ENCODE peak calls at places on chromosomes 13 and 19, in four cellular contexts. One of them, this sample, is unnamed.

GRCh38 chr13:85825454-85825853 is 26.2 kb upstream of the SLITRK6 start:
- DNase-seq in IMR-90: peak
- DNase-seq in H1: no peak
- DNase-seq in mesendoderm: no peak
- DNase-seq in this sample: no peak

GRCh38 chr19:44613295-44614168 is at the start of gene IGSF23:
- DNase-seq in IMR-90: no peak
- DNase-seq in H1: no peak
- DNase-seq in mesendoderm: no peak
- DNase-seq in this sample: no peak

GRCh38 chr19:56111601-56112312 is 9.3 kb downstream of the ZNF787 start:
- DNase-seq in IMR-90: no peak
- DNase-seq in H1: no peak
- DNase-seq in mesendoderm: no peak
- DNase-seq in this sample: no peak

GRCh38 chr13:24138911-24139310 is 21.6 kb upstream of the SPATA13 start:
- DNase-seq in IMR-90: no peak
- DNase-seq in H1: no peak
- DNase-seq in mesendoderm: no peak
- DNase-seq in this sample: no peak

GRCh38 chr13:37966266-37966665 is 96.7 kb upstream of the TRPC4 start:
- DNase-seq in IMR-90: no peak
- DNase-seq in H1: no peak
- DNase-seq in mesendoderm: no peak
- DNase-seq in this sample: no peak

GRCh38 chr13:80716610-80717081 is 375.7 kb upstream of the SPRY2 start:
- DNase-seq in IMR-90: no peak
- DNase-seq in H1: no peak
- DNase-seq in mesendoderm: no peak
- DNase-seq in this sample: no peak

GRCh38 chr19:45340232-45340898 is at the start of gene KLC3:
- DNase-seq in IMR-90: no peak
- DNase-seq in H1: no peak
- DNase-seq in mesendoderm: peak
- DNase-seq in this sample: peak

GRCh38 chr19:44746946-44747738 is 1.4 kb upstream of the BCL3 start:
- DNase-seq in IMR-90: peak
- DNase-seq in H1: no peak
- DNase-seq in mesendoderm: peak
- DNase-seq in this sample: peak

DNA sequence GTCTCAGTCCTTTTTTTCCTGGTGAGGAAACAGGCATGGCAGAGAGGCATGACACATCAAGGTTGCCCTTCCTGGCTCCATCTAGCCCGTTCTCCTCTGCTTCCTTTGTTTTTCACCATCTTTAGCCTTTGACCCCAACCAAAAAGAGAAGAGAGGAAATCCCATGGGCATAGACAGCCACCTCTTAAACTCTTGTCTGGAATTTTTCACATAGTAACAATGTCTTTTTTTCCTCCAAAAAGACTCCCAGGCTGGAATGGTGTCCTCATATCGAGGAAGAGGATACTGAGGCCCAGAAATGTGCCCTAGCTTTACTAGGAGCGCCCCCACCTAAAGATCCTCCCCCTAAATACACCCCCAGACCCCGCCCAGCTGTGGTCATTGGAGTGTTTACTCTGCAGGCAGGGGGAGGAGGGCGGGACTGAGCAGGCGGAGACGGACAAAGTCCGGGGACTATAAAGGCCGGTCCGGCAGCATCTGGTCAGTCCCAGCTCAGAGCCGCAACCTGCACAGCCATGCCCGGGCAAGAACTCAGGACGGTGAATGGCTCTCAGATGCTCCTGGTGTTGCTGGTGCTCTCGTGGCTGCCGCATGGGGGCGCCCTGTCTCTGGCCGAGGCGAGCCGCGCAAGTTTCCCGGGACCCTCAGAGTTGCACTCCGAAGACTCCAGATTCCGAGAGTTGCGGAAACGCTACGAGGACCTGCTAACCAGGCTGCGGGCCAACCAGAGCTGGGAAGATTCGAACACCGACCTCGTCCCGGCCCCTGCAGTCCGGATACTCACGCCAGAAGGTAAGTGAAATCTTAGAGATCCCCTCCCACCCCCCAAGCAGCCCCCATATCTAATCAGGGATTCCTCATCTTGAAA is at the start of gene GDF15:
- DNase-seq in IMR-90: peak
- DNase-seq in H1: no peak
- DNase-seq in mesendoderm: peak
- DNase-seq in this sample: peak
- H4K5ac ChIP-seq in IMR-90: peak
- H4K5ac ChIP-seq in H1: no peak
- H4K5ac ChIP-seq in mesendoderm: no peak
- H4K5ac ChIP-seq in this sample: no peak

GRCh38 chr13:99087954-99088491 is 110.2 kb upstream of the DOCK9 start:
- DNase-seq in IMR-90: no peak
- DNase-seq in H1: no peak
- DNase-seq in mesendoderm: no peak
- DNase-seq in this sample: peak
- H4K5ac ChIP-seq in IMR-90: no peak
- H4K5ac ChIP-seq in H1: peak
- H4K5ac ChIP-seq in mesendoderm: no peak
- H4K5ac ChIP-seq in this sample: no peak

DNA sequence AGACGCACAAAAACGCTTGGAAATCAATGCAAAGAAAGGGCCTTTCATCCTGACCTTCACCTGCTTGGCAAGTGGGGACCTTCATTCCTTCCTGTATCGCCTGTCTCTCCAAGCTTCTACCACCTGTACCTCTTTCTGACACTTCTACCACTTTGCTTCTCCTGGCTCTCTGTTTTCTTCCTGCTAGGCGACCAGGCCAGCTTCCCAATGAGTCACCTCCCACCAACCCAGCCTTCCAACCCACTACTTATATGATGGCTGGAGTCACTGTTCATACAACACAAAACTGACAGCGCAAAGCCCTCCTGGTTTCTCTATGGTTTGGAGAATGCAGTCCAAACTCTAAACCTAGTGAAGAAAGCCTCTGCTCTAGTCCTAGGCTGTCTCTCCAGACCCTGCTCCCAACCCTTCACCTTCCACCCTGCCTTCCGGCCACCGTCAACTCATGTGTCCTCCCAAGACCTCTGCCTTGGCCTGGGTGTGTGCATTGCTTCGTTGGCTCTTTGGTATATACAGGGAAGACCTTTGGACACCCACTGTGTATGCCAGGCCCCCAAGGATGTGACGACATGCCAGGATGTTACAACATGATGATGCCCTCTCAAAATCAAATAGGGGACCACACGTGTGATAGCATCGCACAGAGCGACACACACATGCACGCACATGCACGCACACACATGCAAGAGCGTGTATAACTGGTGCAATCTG is 148.5 kb downstream of the STK24 start:
- DNase-seq in IMR-90: peak
- DNase-seq in H1: no peak
- DNase-seq in mesendoderm: no peak
- DNase-seq in this sample: no peak
- H4K5ac ChIP-seq in IMR-90: no peak
- H4K5ac ChIP-seq in H1: no peak
- H4K5ac ChIP-seq in mesendoderm: no peak
- H4K5ac ChIP-seq in this sample: no peak

DNA sequence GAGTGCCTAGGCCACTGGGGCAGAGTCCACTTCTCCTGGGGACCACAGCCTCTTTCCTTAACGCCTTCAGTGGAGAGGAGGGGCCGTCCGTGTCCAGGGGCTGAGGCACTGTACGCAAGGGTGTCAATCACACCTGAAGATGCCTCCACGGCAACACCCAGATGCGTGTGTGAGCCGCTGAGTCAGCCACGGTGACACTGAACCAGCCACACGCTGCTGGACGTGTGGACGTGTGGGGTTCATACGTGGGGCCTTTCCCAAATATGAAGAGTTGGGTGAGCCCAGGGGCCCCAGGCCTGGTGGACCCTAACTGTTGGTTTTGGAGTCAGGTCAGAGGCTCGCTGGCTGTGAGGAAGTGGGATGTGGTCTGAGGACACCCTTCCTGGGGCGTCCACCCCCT is 51.6 kb downstream of the TMEM255B start:
- DNase-seq in IMR-90: no peak
- DNase-seq in H1: no peak
- DNase-seq in mesendoderm: no peak
- DNase-seq in this sample: no peak
- H4K5ac ChIP-seq in IMR-90: no peak
- H4K5ac ChIP-seq in H1: no peak
- H4K5ac ChIP-seq in mesendoderm: no peak
- H4K5ac ChIP-seq in this sample: no peak

DNA sequence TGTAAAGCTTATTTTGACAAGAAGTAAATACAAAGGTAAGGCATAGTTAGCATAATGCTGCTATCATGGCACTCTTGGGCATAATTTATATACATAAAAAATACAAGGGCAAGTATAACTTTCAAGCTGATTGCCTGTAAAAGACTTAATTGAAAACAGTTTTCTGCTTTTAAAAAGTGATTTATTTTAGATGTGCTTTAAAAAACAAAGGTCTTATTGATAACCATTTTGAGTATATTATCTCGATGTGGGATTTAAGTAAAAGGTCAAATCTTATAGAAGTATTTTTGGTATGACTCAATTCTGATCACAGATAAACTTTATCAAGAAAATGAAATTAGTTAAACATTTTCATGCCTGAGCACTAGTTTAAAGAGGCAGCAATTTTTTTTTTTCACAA is 175.8 kb downstream of the KCNRG start:
- DNase-seq in IMR-90: no peak
- DNase-seq in H1: no peak
- DNase-seq in mesendoderm: no peak
- DNase-seq in this sample: no peak
- H4K5ac ChIP-seq in IMR-90: no peak
- H4K5ac ChIP-seq in H1: no peak
- H4K5ac ChIP-seq in mesendoderm: no peak
- H4K5ac ChIP-seq in this sample: no peak

GRCh38 chr19:10895920-10896319 is 24.6 kb downstream of the CARM1 start:
- DNase-seq in IMR-90: no peak
- DNase-seq in H1: no peak
- DNase-seq in mesendoderm: peak
- DNase-seq in this sample: peak

GRCh38 chr19:10894911-10895213 is 23.5 kb downstream of the CARM1 start:
- DNase-seq in IMR-90: no peak
- DNase-seq in H1: no peak
- DNase-seq in mesendoderm: no peak
- DNase-seq in this sample: no peak

GRCh38 chr19:10896851-10897526 is 25.6 kb downstream of the CARM1 start:
- DNase-seq in IMR-90: peak
- DNase-seq in H1: no peak
- DNase-seq in mesendoderm: no peak
- DNase-seq in this sample: no peak

GRCh38 chr19:10892256-10892655 is 20.9 kb downstream of the CARM1 start:
- DNase-seq in IMR-90: no peak
- DNase-seq in H1: no peak
- DNase-seq in mesendoderm: no peak
- DNase-seq in this sample: peak

GRCh38 chr19:10895363-10895762 is 24.0 kb downstream of the CARM1 start:
- DNase-seq in IMR-90: no peak
- DNase-seq in H1: no peak
- DNase-seq in mesendoderm: no peak
- DNase-seq in this sample: no peak
- H4K5ac ChIP-seq in IMR-90: no peak
- H4K5ac ChIP-seq in H1: no peak
- H4K5ac ChIP-seq in mesendoderm: no peak
- H4K5ac ChIP-seq in this sample: no peak

GRCh38 chr19:7722231-7722651 is 9.7 kb downstream of the CLEC4G start:
- DNase-seq in IMR-90: no peak
- DNase-seq in H1: no peak
- DNase-seq in mesendoderm: no peak
- DNase-seq in this sample: no peak
- H4K5ac ChIP-seq in IMR-90: no peak
- H4K5ac ChIP-seq in H1: no peak
- H4K5ac ChIP-seq in mesendoderm: no peak
- H4K5ac ChIP-seq in this sample: no peak

GRCh38 chr19:48837081-48837524 is 812 bp upstream of the HSD17B14 start:
- DNase-seq in IMR-90: peak
- DNase-seq in H1: peak
- DNase-seq in mesendoderm: peak
- DNase-seq in this sample: peak
- H4K5ac ChIP-seq in IMR-90: peak
- H4K5ac ChIP-seq in H1: peak
- H4K5ac ChIP-seq in mesendoderm: no peak
- H4K5ac ChIP-seq in this sample: no peak